ENCODE peak calls at places on chromosomes 6 and 20, in nine cellular contexts. I, Z, L, K, J, A, T, Y and C are unnamed samples.

GRCh38 chr6:119174879-119175817 is 96.7 kb upstream of the FAM184A start:
- DNase-seq in T (no peak), Z (no peak), L (no peak), K (no peak), Y (no peak), J (no peak), A (no peak), I (no peak), C (no peak)

GRCh38 chr20:23369424-23369823 is 7.4 kb downstream of the GZF1 start:
- DNase-seq in I (no peak), L (no peak), Y (no peak), Z (no peak), K (no peak), A (no peak), T (no peak), J (no peak), C (no peak)

GRCh38 chr20:9071976-9072726 is 3.3 kb downstream of the PLCB4 start:
- DNase-seq in Y (no peak), T (peak; percentile 45), J (no peak), A (no peak), L (no peak), I (no peak), K (no peak), Z (no peak), C (no peak)

GRCh38 chr20:21189761-21190523 is 64.1 kb downstream of the KIZ start:
- DNase-seq in Z (no peak), J (peak; percentile 2), Y (peak; percentile 99), I (no peak), L (no peak), T (no peak), K (no peak), A (no peak), C (no peak)

GRCh38 chr6:45663181-45664180 is 285.7 kb upstream of the SUPT3H start:
- DNase-seq in A (no peak), I (no peak), K (no peak), J (no peak), T (no peak), L (peak; percentile 63), Y (no peak), Z (peak; percentile 32), C (no peak)

GRCh38 chr6:41713161-41713649 is 22.2 kb downstream of the TFEB start:
- DNase-seq in Y (no peak), J (peak; percentile 82), T (no peak), K (no peak), A (peak; percentile 85), Z (no peak), L (no peak), I (peak; percentile 95), C (no peak)

GRCh38 chr20:57089701-57090144 is 176.7 kb downstream of the BMP7 start:
- DNase-seq in J (peak; percentile 74), Z (peak; percentile 33), I (peak; percentile 70), A (peak; percentile 57), Y (no peak), K (no peak), T (peak; percentile 0), L (peak; percentile 71), C (peak; percentile 37)

GRCh38 chr6:150687508-150687907 is 87.8 kb downstream of the PLEKHG1 start:
- DNase-seq in T (no peak), I (no peak), Z (no peak), J (no peak), L (peak; percentile 78), A (no peak), K (no peak), Y (no peak), C (no peak)

GRCh38 chr6:33978593-33979150 is 167.2 kb downstream of the GRM4 start:
- DNase-seq in T (no peak), K (no peak), L (no peak), A (no peak), Y (no peak), I (no peak), J (no peak), Z (no peak), C (no peak)

GRCh38 chr6:64890609-64891008 is 816.4 kb downstream of the EYS start:
- DNase-seq in I (no peak), L (no peak), Y (no peak), T (no peak), A (no peak), J (no peak), Z (no peak), K (no peak), C (no peak)

GRCh38 chr6:150937126-150937906 is 71.8 kb downstream of the MTHFD1L start:
- DNase-seq in A (no peak), T (no peak), L (no peak), J (no peak), I (no peak), Y (no peak), K (no peak), Z (no peak), C (no peak)

GRCh38 chr20:1813674-1814635 is 81.3 kb upstream of the SIRPA start:
- DNase-seq in L (no peak), K (no peak), T (no peak), J (no peak), Y (no peak), A (no peak), I (no peak), Z (no peak), C (no peak)

GRCh38 chr6:155303361-155303870 is 10.9 kb downstream of the TFB1M start:
- DNase-seq in K (no peak), Z (no peak), J (no peak), A (no peak), T (no peak), Y (no peak), L (no peak), I (no peak), C (no peak)

GRCh38 chr6:49551866-49552129 is 1.3 kb downstream of the C6orf141 start:
- DNase-seq in Z (no peak), L (no peak), K (no peak), J (no peak), I (no peak), Y (no peak), T (no peak), A (no peak), C (no peak)

GRCh38 chr6:44117397-44118128 is 9.7 kb downstream of the MRPL14 start:
- DNase-seq in T (no peak), A (no peak), Y (no peak), J (no peak), K (no peak), Z (no peak), L (no peak), I (no peak), C (no peak)

GRCh38 chr20:32249030-32249738 is 28.3 kb upstream of the KIF3B start:
- DNase-seq in Y (no peak), I (no peak), L (no peak), A (no peak), K (no peak), T (no peak), Z (no peak), J (no peak), C (no peak)

GRCh38 chr6:110557226-110557625 is 80.8 kb upstream of the SLC22A16 start:
- DNase-seq in L (no peak), Y (no peak), K (no peak), T (no peak), I (no peak), A (no peak), J (no peak), Z (no peak), C (no peak)

GRCh38 chr20:5212897-5213296 is 86.1 kb downstream of the CDS2 start:
- DNase-seq in K (no peak), T (no peak), Y (no peak), A (no peak), Z (no peak), L (no peak), J (no peak), I (no peak), C (no peak)

GRCh38 chr6:15061176-15061575 is 184.7 kb upstream of the JARID2 start:
- DNase-seq in Z (no peak), J (no peak), L (no peak), Y (no peak), I (no peak), T (no peak), A (no peak), K (no peak), C (peak; percentile 59)

GRCh38 chr6:154864086-154864430 is 130.8 kb downstream of the SCAF8 start:
- DNase-seq in Y (no peak), A (no peak), K (no peak), I (no peak), Z (no peak), L (no peak), J (no peak), T (no peak), C (peak; percentile 5)

GRCh38 chr6:39599996-39600395 is 125.2 kb downstream of the KIF6 start:
- DNase-seq in Y (no peak), T (no peak), Z (no peak), K (no peak), L (no peak), I (no peak), J (no peak), A (no peak), C (no peak)

GRCh38 chr20:33465536-33466302 is 22.2 kb upstream of the SNTA1 start:
- DNase-seq in T (no peak), J (peak; percentile 87), K (no peak), L (no peak), A (no peak), Y (no peak), I (no peak), Z (no peak), C (no peak)

GRCh38 chr6:26445934-26446667 is 5.8 kb downstream of the BTN3A3 start:
- DNase-seq in A (no peak), Z (no peak), I (no peak), K (no peak), T (no peak), L (no peak), J (no peak), Y (no peak), C (no peak)

GRCh38 chr6:41694815-41695536 is 40.4 kb downstream of the TFEB start:
- DNase-seq in K (no peak), L (no peak), J (no peak), Z (no peak), I (no peak), T (peak; percentile 37), A (no peak), Y (no peak), C (no peak)

GRCh38 chr6:11140061-11140460 is 28.5 kb upstream of the ERVFRD-1 start:
- DNase-seq in T (no peak), J (no peak), Y (no peak), A (no peak), L (no peak), I (no peak), K (no peak), Z (no peak), C (no peak)

GRCh38 chr20:36179170-36179945 is 24.8 kb downstream of the EPB41L1 start:
- DNase-seq in L (no peak), Z (no peak), K (no peak), A (no peak), J (peak; percentile 36), Y (no peak), I (no peak), T (no peak), C (no peak)

GRCh38 chr6:104558746-104559145 is 301.0 kb downstream of the HACE1 start:
- DNase-seq in Y (no peak), I (no peak), J (no peak), Z (no peak), L (no peak), T (no peak), K (no peak), A (no peak), C (no peak)